ENCODE peak calls at places on chromosomes 6 and 20, in four cellular contexts. S is IMR-90, N is GM12878, Y is K562. Q is an unnamed sample.

GRCh38 chr6:144346719-144347446 is 61.7 kb downstream of the UTRN start:
- DNase-seq in S (peak), Y (no peak), N (no peak), Q (peak)

GRCh38 chr6:10219510-10219909 is 195.4 kb downstream of the TFAP2A start:
- DNase-seq in S (no peak), Y (no peak), N (no peak), Q (no peak)

GRCh38 chr20:61773926-61774587 is 291.6 kb downstream of the TAF4 start:
- DNase-seq in Y (peak), S (no peak), N (no peak), Q (no peak)

GRCh38 chr6:12751694-12752304 is 35.2 kb downstream of the PHACTR1 start:
- DNase-seq in S (peak), N (no peak), Y (peak), Q (peak)

GRCh38 chr6:42211726-42212125 is 5.9 kb downstream of the MRPS10 start:
- DNase-seq in S (no peak), N (no peak), Y (no peak), Q (no peak)

GRCh38 chr20:48846516-48847492 is 19.0 kb upstream of the PREX1 start:
- DNase-seq in Y (no peak), S (no peak), N (peak), Q (peak)

GRCh38 chr20:33516882-33517281 is 27.0 kb downstream of the CBFA2T2 start:
- DNase-seq in N (no peak), Y (no peak), S (peak), Q (no peak)

GRCh38 chr6:132687306-132687705 is 26.5 kb downstream of the VNN1 start:
- DNase-seq in Y (no peak), S (peak), N (no peak), Q (peak)

GRCh38 chr6:106892186-106892585 is 82.3 kb downstream of the CD24 start:
- DNase-seq in N (no peak), Y (no peak), S (no peak), Q (no peak)

GRCh38 chr6:130150906-130151305 is 71.8 kb downstream of the SAMD3 start:
- DNase-seq in S (no peak), Y (no peak), N (no peak), Q (no peak)

GRCh38 chr6:109978174-109979032 is at the start of gene GPR6:
- DNase-seq in Y (peak), S (peak), N (no peak), Q (peak)

GRCh38 chr6:43636312-43636667 is 650 bp downstream of the MAD2L1BP start:
- DNase-seq in N (no peak), S (peak), Y (no peak), Q (no peak)

GRCh38 chr6:84764332-84765049 is at the start of gene TBX18:
- DNase-seq in Y (peak), S (peak), N (no peak), Q (peak)

GRCh38 chr6:170099387-170099786 is 191.5 kb downstream of the DLL1 start:
- DNase-seq in Y (no peak), N (no peak), S (no peak), Q (no peak)

GRCh38 chr6:45830441-45831139 is 185.1 kb downstream of the CLIC5 start:
- DNase-seq in S (no peak), N (peak), Y (no peak), Q (no peak)

GRCh38 chr20:22826306-22827230 is 208.5 kb upstream of the SSTR4 start:
- DNase-seq in N (no peak), S (no peak), Y (peak), Q (no peak)

GRCh38 chr6:21856844-21857243 is 263.3 kb downstream of the SOX4 start:
- DNase-seq in N (no peak), S (peak), Y (no peak), Q (no peak)

GRCh38 chr6:107690864-107691661 is 133.1 kb downstream of the SCML4 start:
- DNase-seq in N (no peak), Y (no peak), S (peak), Q (no peak)

GRCh38 chr20:49607568-49607967 is 39.6 kb upstream of the PTGIS start:
- DNase-seq in S (no peak), Y (no peak), N (no peak), Q (no peak)

GRCh38 chr6:84773133-84773430 is 8.7 kb upstream of the TBX18 start:
- DNase-seq in N (no peak), S (no peak), Y (no peak), Q (peak)

GRCh38 chr6:5644523-5645183 is 362.1 kb downstream of the NRN1 start:
- DNase-seq in Y (no peak), N (no peak), S (no peak), Q (no peak)

GRCh38 chr6:33672808-33673207 is 38.7 kb downstream of the UQCC2 start:
- DNase-seq in S (peak), N (no peak), Y (peak), Q (peak)

GRCh38 chr6:48194596-48195295 is 83.7 kb upstream of the PTCHD4 start:
- DNase-seq in N (no peak), S (no peak), Y (no peak), Q (no peak)

GRCh38 chr20:62056975-62057374 is 8.7 kb downstream of the TAF4 start:
- DNase-seq in S (no peak), Y (no peak), N (no peak), Q (no peak)

GRCh38 chr20:33711446-33711738 is 8.7 kb downstream of the PXMP4 start:
- DNase-seq in N (no peak), Y (no peak), S (no peak), Q (no peak)

GRCh38 chr6:2450546-2450945 is 205.1 kb upstream of the GMDS start:
- DNase-seq in N (no peak), Y (no peak), S (no peak), Q (no peak)

GRCh38 chr6:135521431-135521830 is 23.9 kb upstream of the AHI1 start:
- DNase-seq in N (no peak), Y (no peak), S (peak), Q (no peak)

GRCh38 chr6:169266261-169266660 is 12.6 kb upstream of the THBS2 start:
- DNase-seq in Y (no peak), S (no peak), N (no peak), Q (no peak)

GRCh38 chr6:21742238-21742660 is 148.7 kb downstream of the SOX4 start:
- DNase-seq in S (peak), Y (no peak), N (no peak), Q (peak)

GRCh38 chr20:34017610-34018009 is 23.9 kb downstream of the RALY start:
- DNase-seq in S (peak), N (no peak), Y (no peak), Q (no peak)

GRCh38 chr20:460707-461106 is 1.6 kb downstream of the TBC1D20 start:
- DNase-seq in N (no peak), S (no peak), Y (no peak), Q (no peak)

GRCh38 chr20:10249822-10250221 is 31.2 kb downstream of the SNAP25 start:
- DNase-seq in S (no peak), N (no peak), Y (no peak), Q (peak)

GRCh38 chr6:144797881-144798589 is 512.9 kb downstream of the UTRN start:
- DNase-seq in N (no peak), Y (no peak), S (peak), Q (peak)

GRCh38 chr6:3325210-3325609 is 66.5 kb downstream of the PSMG4 start:
- DNase-seq in N (no peak), S (peak), Y (no peak), Q (no peak)

GRCh38 chr20:63686492-63687321 is 9.7 kb upstream of the TNFRSF6B start:
- DNase-seq in N (no peak), Y (no peak), S (peak), Q (peak)

GRCh38 chr6:52503344-52503747 is 73.5 kb downstream of the TRAM2 start:
- DNase-seq in S (no peak), Y (peak), N (no peak), Q (peak)

GRCh38 chr6:137745321-137745720 is 121.7 kb upstream of the TNFAIP3 start:
- DNase-seq in Y (no peak), N (no peak), S (no peak), Q (no peak)

GRCh38 chr6:111033628-111034289 is 51.9 kb downstream of the RPF2 start:
- DNase-seq in Y (no peak), S (no peak), N (no peak), Q (no peak)

GRCh38 chr6:111041917-111042316 is 45.4 kb upstream of the SLC16A10 start:
- DNase-seq in N (no peak), Y (no peak), S (no peak), Q (no peak)

DNA sequence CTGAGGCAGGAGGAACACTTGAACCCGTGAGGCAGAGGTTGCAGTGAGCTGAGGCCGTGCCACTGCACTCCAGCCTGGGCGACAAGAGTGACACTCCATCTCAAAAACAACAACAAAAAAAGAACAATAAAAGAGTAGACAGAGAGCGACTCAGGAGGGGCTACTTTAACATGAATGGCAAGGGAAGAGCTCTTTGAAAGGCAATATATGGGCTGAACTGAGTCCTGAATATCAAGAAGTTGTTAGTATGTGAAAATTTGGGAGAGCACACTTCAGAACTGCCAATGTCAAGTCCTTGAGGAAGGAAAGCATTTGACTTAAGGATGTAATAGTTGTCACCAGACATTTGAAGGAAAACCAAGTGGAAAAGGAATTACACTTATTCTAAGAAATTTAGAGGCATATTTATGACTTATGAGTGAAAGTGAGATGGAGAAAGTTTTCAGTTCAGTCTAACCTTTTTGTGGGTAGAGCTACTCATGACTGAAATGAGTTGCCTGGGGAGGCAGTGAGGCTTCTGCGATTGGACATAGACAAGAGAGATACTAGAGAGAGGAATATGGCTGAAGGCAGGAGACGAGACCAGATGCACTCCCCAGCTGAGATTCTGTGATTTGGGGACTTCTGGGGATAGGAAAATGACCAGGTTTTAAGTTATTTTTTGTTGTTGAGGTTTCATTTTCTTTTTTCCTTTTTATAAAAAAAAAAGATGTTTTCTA is 48.6 kb upstream of the SLC16A10 start:
- DNase-seq in S (no peak), N (no peak), Y (peak), Q (no peak)
- TF ChIP-seq ELK1 in S (no peak), N (no peak), Y (no peak), Q (no peak)

DNA sequence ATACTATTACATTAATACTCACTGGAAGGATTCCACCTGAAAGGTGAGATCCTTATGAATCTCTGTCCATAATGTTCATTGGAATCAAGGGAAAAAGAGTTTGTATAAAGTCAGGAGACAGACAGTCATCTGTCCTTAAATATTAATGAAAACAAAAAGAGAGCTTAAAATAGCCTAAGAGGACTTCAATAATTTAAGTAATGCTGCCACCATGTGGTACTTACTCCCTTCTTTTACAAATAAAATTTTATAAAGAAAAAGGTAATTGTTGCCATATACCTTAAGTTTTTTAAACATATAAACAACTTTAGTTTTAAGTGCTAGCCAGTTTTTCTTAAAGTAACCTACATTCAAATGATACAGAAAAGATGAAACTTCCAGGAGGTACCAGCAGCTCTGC is 5.1 kb downstream of the BLOC1S5 start:
- DNase-seq in Y (no peak), S (peak), N (no peak), Q (no peak)
- TF ChIP-seq ELK1 in Y (no peak), S (no peak), N (no peak), Q (no peak)

GRCh38 chr6:158624684-158625682 is 19.6 kb downstream of the DYNLT1 start:
- DNase-seq in Y (no peak), N (no peak), S (no peak), Q (no peak)
- TF ChIP-seq ELK1 in Y (no peak), N (no peak), S (no peak), Q (no peak)

GRCh38 chr6:125670586-125670985 is 78.8 kb upstream of the HEY2 start:
- DNase-seq in N (no peak), Y (no peak), S (no peak), Q (no peak)
- TF ChIP-seq ELK1 in N (no peak), Y (no peak), S (no peak), Q (no peak)

GRCh38 chr6:166306378-166307081 is 1.7 kb downstream of the PRR18 start:
- DNase-seq in N (no peak), Y (no peak), S (no peak), Q (no peak)

GRCh38 chr6:166309977-166310376 is 1.8 kb upstream of the PRR18 start:
- DNase-seq in Y (no peak), S (no peak), N (no peak), Q (no peak)

GRCh38 chr6:166308769-166309589 is 787 bp upstream of the PRR18 start:
- DNase-seq in S (no peak), Y (no peak), N (no peak), Q (no peak)

GRCh38 chr6:166307082-166307980 is 861 bp downstream of the PRR18 start:
- DNase-seq in N (no peak), Y (no peak), S (no peak), Q (no peak)

GRCh38 chr6:166307981-166308768 is at the start of gene PRR18:
- DNase-seq in N (peak), S (no peak), Y (no peak), Q (no peak)
- TF ChIP-seq ELK1 in N (no peak), S (no peak), Y (no peak), Q (no peak)

GRCh38 chr6:142846883-142847287 is 98.1 kb downstream of the HIVEP2 start:
- DNase-seq in S (peak), N (no peak), Y (no peak), Q (no peak)
- TF ChIP-seq ELK1 in S (no peak), N (no peak), Y (no peak), Q (no peak)

GRCh38 chr6:89692256-89692655 is 53.7 kb upstream of the LYRM2 start:
- DNase-seq in S (no peak), Y (no peak), N (no peak), Q (no peak)

GRCh38 chr6:89688328-89688727 is 49.8 kb upstream of the LYRM2 start:
- DNase-seq in N (no peak), Y (no peak), S (no peak), Q (no peak)

GRCh38 chr6:89690944-89691324 is 52.4 kb upstream of the LYRM2 start:
- DNase-seq in S (no peak), Y (no peak), N (no peak), Q (no peak)

GRCh38 chr6:89693207-89693606 is 54.7 kb upstream of the LYRM2 start:
- DNase-seq in Y (no peak), S (peak), N (no peak), Q (no peak)

DNA sequence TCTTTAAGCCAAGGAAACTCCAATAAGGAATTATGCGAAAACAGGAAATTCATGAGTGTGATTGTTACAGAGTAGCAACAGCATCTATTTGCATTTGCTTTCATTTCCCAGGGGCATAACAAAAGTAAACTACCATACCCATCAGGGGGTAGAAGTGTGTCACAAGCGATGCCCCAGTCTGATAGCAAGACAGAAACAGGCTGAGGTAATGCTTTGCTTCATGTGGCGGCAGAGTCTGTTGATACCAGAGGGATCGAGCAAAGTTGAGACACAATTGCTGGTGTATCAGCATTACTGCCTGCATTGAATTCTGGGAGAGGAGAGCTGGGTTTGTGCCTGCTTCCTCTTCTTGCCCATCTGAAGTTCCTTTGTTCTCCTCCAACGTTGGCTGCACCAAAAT is 51.2 kb upstream of the LYRM2 start:
- DNase-seq in N (no peak), S (no peak), Y (no peak), Q (no peak)
- TF ChIP-seq ELK1 in N (no peak), S (no peak), Y (no peak), Q (no peak)

Q was measured in A549.